ENCODE peak calls at places on chromosome 13, in seven cellular contexts. H, J, O, M, W, Q and P are unnamed samples.

GRCh38 chr13:106630162-106630561 is 62.2 kb upstream of the ARGLU1 start:
- DNase-seq in O (no peak), H (no peak), M (no peak), Q (no peak), W (no peak), J (peak), P (no peak)

GRCh38 chr13:49690133-49690989 is 925 bp downstream of the EBPL start:
- DNase-seq in J (peak), H (no peak), M (no peak), W (no peak), Q (no peak), O (no peak), P (no peak)

GRCh38 chr13:24306632-24307031 is 2.7 kb upstream of the C1QTNF9 start:
- DNase-seq in W (no peak), Q (no peak), J (no peak), H (no peak), M (no peak), O (no peak), P (no peak)

GRCh38 chr13:107289540-107289939 is 721.6 kb upstream of the ARGLU1 start:
- DNase-seq in O (no peak), Q (no peak), H (no peak), M (no peak), W (no peak), J (peak), P (no peak)

GRCh38 chr13:114161028-114161556 is 18.0 kb upstream of the CFAP97D2 start:
- DNase-seq in M (no peak), H (peak), O (no peak), J (no peak), W (no peak), Q (no peak), P (peak)

GRCh38 chr13:106566682-106567420 is 1.1 kb downstream of the ARGLU1 start:
- DNase-seq in Q (peak), O (no peak), W (peak), J (peak), M (peak), H (no peak), P (peak)

GRCh38 chr13:98606296-98606695 is 29.4 kb upstream of the STK24 start:
- DNase-seq in J (no peak), W (peak), M (peak), Q (no peak), O (no peak), H (no peak), P (no peak)

GRCh38 chr13:80556291-80556690 is 215.4 kb upstream of the SPRY2 start:
- DNase-seq in W (no peak), J (no peak), Q (no peak), H (no peak), M (no peak), O (no peak), P (no peak)

GRCh38 chr13:107348471-107348870 is 780.5 kb upstream of the ARGLU1 start:
- DNase-seq in H (no peak), Q (no peak), J (no peak), O (no peak), W (no peak), M (no peak), P (no peak)

GRCh38 chr13:95217920-95218830 is 83.1 kb downstream of the ABCC4 start:
- DNase-seq in Q (no peak), J (no peak), W (no peak), O (no peak), M (no peak), H (no peak), P (no peak)

GRCh38 chr13:86906458-86906857 is 764.7 kb upstream of the SLITRK5 start:
- DNase-seq in H (no peak), Q (no peak), J (no peak), M (no peak), O (no peak), W (no peak), P (no peak)

GRCh38 chr13:40515702-40516101 is 150.7 kb downstream of the FOXO1 start:
- DNase-seq in W (no peak), M (no peak), J (no peak), H (no peak), O (no peak), Q (no peak), P (no peak)

DNA sequence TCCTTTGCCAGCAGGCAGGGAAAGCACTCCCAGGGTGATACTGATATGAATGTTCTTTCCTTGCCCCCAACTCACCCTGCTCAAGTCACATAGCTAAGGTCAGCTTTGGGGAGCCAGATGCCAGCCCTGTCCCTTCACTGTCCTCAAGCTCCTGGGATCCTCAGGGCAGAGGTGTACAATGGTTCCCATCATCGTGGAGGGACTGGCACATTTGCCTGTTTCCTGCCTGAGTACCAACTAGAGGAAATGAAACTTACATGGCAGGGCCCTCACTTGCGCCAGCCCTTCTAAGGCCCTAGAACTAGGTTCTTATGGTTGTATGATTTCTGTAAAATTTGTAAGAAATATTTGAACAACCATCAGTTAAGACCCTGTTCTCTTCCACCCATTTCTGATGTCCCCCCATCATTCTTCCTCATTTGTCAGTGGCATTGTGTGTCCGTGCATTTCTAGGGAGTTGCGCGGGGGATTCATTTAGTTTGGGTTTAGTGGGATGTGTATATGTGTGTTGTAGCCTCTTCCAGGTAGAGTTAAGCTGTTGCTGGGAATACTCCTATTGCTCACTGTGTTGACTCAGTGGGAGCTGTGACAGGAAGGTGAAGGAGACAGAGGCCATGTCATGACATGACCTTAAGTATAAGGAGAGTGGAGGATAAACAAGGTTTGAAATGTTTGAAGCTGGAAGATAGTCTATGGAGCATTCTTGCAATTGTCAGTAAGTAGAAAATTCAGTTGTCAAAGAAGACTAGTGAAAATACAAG is 41.3 kb upstream of the RCBTB2 start:
- DNase-seq in O (no peak), J (no peak), M (no peak), H (no peak), W (no peak), Q (peak), P (no peak)
- H3K27ac ChIP-seq in O (no peak), J (no peak), M (no peak), H (no peak), W (no peak), Q (peak), P (no peak)

DNA sequence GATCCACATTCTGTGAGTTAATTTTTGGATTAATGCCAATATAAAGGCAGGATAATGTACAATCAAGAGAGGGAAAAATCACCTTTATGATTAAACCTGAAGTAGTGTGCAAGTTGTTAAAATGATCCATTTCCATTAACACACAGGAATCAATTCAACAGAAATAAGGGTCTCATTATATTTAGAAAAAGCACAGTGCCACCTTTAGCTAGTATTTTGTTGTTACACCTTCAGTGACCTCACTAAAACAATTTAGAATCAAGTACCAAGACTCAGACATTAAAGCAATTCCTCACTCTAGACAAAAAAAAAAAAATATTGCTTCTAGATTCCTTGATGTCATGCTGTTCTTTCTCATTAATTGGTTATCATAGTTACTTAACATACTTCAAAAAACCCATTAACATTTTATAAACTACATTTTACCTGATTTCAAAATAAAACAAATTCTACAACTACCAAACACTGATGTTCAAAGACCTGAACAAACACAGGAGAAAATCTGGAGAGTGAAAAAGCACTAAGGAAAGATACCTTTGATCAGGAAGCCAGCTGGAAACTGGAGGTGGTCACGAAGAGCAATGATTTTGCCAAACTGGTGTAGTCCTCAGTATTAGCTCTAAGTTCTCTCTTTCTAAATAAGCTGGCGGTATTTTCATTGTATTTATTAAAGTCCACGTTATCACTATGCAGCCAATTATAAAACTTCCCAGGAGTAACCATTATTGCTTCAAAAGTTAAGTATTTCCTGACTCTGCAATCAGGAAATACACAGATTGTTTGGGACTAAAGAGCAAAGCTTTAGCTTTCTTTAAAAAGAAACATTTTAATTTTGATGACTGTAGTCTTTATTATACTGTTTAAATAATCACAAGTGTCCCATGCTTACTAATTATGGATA is 115.3 kb downstream of the TBC1D4 start:
- DNase-seq in O (no peak), J (no peak), H (no peak), W (no peak), M (no peak), Q (no peak), P (no peak)
- H3K4me3 ChIP-seq in O (no peak), J (no peak), H (no peak), W (no peak), M (no peak), Q (peak), P (no peak)

DNA sequence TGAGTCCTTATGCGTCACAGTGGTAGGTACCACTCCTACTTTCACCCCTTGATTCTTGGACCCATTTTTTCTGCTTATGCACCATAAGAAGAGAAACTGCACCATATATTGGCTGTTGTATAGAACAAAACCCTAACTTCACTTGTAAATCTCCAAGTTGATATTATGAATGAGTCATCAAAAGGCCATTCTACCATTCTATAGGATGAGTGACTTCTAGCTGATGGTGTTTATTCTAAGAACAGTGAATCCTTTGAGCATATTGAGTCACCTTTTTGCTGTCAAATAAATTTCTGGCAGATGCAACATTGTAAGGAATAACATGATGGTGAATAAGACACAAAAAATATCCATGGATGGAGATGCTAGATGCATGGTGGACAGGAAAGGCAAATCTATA is 57.7 kb downstream of the POLR1D start:
- DNase-seq in J (no peak), O (no peak), Q (no peak), M (no peak), W (no peak), H (no peak), P (no peak)
- H3K27ac ChIP-seq in J (no peak), O (no peak), Q (no peak), M (no peak), W (no peak), H (no peak), P (no peak)

GRCh38 chr13:36428083-36428482 is 4.2 kb upstream of the CCNA1 start:
- DNase-seq in J (no peak), W (no peak), M (no peak), Q (no peak), O (no peak), H (no peak), P (no peak)

GRCh38 chr13:36431204-36432105 is 840 bp upstream of the CCNA1 start:
- DNase-seq in W (peak), H (peak), J (peak), Q (no peak), O (no peak), M (peak), P (no peak)

GRCh38 chr13:36430247-36431203 is 1.8 kb upstream of the CCNA1 start:
- DNase-seq in M (peak), W (peak), Q (peak), H (no peak), J (no peak), O (no peak), P (no peak)

GRCh38 chr13:36436811-36437210 is 4.5 kb downstream of the CCNA1 start:
- DNase-seq in O (no peak), W (no peak), H (no peak), M (no peak), J (no peak), Q (no peak), P (no peak)

GRCh38 chr13:36432106-36432544 is at the start of gene CCNA1:
- DNase-seq in J (peak), W (peak), O (no peak), M (peak), Q (peak), H (peak), P (no peak)
- H3K4me3 ChIP-seq in J (peak), W (peak), O (no peak), M (peak), Q (peak), H (peak), P (peak)

GRCh38 chr13:47094734-47095434 is 198.0 kb upstream of the HTR2A start:
- DNase-seq in J (no peak), W (no peak), H (no peak), Q (no peak), O (no peak), M (peak), P (no peak)
- H3K27ac ChIP-seq in J (no peak), W (no peak), H (no peak), Q (no peak), O (no peak), M (no peak), P (no peak)

GRCh38 chr13:110258876-110259631 is 47.9 kb downstream of the COL4A1 start:
- DNase-seq in J (no peak), M (no peak), Q (no peak), O (no peak), W (no peak), H (no peak), P (no peak)
- H3K4me3 ChIP-seq in J (no peak), M (no peak), Q (no peak), O (no peak), W (no peak), H (no peak), P (peak)

DNA sequence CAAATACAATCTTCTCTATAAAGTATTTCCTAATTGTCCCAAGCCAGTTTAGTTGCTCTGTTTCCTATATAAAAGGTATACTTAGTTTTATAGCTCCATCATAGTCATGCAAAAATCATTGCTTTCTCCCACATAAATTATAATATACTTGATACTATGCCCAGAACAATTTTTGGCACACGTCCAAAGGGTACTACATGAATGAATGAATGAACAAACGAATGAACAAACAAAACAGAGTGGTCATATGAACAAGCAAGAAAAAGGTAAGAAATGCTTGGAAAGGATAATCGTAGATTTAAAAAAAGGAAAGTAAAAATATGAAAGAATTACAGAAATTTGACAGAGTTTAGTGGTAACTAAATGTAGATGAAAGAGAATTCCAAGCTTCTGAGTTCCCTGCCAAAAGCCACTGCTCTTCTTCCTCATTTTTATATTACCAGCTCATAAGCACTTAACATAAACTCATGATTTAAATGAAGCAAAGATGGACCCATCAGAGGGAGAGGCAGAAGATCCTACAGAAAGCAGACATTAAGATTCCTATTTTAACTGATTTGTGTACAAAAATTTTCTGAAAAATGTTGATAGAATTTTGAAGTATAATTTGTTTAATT is 123.2 kb downstream of the ENOX1 start:
- DNase-seq in H (no peak), W (no peak), Q (no peak), O (no peak), J (no peak), M (no peak), P (no peak)
- H3K27ac ChIP-seq in H (no peak), W (no peak), Q (no peak), O (no peak), J (no peak), M (no peak), P (no peak)

DNA sequence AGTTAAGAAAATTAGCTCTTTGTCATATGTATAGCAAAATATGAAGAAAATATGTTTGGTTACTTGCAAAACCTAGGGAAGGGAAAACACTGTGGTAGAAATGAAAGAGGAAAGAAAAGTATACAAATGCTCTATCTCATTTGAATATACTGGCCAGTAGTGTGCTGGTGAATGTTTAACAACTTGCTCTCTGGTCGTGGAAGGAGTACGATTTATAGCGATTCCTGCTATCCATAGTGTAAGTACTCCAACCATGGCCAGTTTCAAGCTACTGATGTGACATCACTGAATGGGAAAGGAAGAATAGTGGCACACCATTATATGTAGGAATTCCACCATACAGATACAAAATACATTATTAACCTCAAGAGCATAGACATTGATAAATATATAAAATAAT is 9.3 kb downstream of the BORA start:
- DNase-seq in H (no peak), J (no peak), M (no peak), O (no peak), Q (no peak), W (no peak), P (no peak)
- H3K4me3 ChIP-seq in H (no peak), J (no peak), M (no peak), O (no peak), Q (no peak), W (no peak), P (no peak)

DNA sequence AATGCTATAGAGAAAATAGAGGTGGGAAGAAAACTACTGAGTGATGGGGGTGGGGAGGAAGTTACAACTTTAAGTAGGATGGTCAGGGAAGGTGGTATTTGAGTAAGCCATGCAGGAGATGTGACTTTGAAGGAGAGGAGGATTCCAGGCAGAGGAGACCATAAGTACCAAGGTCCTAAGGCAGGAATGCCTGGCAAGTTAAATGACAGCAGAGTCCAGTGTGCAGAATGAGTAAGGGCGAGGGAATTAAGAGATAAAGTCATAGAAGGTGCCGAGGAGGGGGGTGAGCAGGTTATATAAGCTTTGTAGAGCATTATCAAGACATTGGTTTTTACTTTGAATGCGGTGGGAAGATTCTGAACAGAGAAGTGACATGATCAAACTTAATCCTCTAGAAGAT is 43.2 kb upstream of the WDFY2 start:
- DNase-seq in H (no peak), O (no peak), W (no peak), J (no peak), Q (no peak), M (no peak), P (no peak)
- H3K27ac ChIP-seq in H (no peak), O (no peak), W (no peak), J (peak), Q (no peak), M (no peak), P (no peak)

DNA sequence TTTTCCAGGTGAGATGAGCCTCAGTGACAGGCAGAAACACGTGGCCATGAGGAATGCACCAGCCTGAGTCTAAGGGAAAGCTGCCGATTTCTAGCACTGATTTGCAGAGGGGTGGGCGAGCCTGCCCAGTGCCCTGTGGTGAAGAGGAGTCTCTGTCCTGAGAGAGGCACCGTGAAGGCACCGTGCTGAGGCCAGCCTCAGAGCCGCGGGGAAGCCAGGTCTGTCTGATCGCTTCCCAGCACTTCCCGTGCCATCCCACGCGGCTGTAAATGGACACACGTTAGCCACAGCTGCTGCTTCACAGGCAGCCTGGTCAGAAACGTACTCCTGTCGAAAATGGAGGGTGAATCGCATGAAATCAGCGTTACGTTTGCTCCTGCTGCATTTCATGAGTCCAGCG is 79.8 kb downstream of the ATP11A start:
- DNase-seq in O (no peak), M (no peak), H (no peak), Q (no peak), J (no peak), W (no peak), P (no peak)
- H3K4me3 ChIP-seq in O (no peak), M (no peak), H (no peak), Q (no peak), J (no peak), W (no peak), P (no peak)